ENCODE peak calls at places on chromosomes 6 and 20, in six cellular contexts. J is GM12878, Q is EH, R is kidney tubule cell, I is nephron progenitor cell, L is left ventricle myocardium superior. A is an unnamed sample.

GRCh38 chr6:151535476-151536279 is 41.9 kb downstream of the CCDC170 start:
- DNase-seq in L (no peak), J (no peak), Q (peak), I (no peak), R (no peak), A (no peak)

GRCh38 chr6:169741344-169741743 is 10.0 kb downstream of the DYNLT2 start:
- DNase-seq in I (no peak), J (no peak), R (no peak), Q (no peak), L (no peak), A (no peak)

GRCh38 chr6:42937548-42938427 is 8.5 kb downstream of the CNPY3 start:
- DNase-seq in R (peak), L (no peak), J (no peak), Q (no peak), I (no peak), A (no peak)

GRCh38 chr20:62787866-62788265 is 8.4 kb upstream of the MRGBP start:
- DNase-seq in L (no peak), I (no peak), J (no peak), R (no peak), Q (no peak), A (no peak)

GRCh38 chr20:58699246-58700107 is 6.9 kb downstream of the NPEPL1 start:
- DNase-seq in J (no peak), L (peak), R (no peak), Q (no peak), I (no peak), A (peak)

GRCh38 chr20:62828551-62829230 is 11.8 kb downstream of the COL9A3 start:
- DNase-seq in I (no peak), L (peak), R (no peak), J (no peak), Q (no peak), A (no peak)

GRCh38 chr6:139114741-139115140 is 20.1 kb upstream of the HECA start:
- DNase-seq in R (no peak), Q (no peak), J (no peak), L (no peak), I (no peak), A (no peak)

GRCh38 chr20:10672579-10673127 is 1.1 kb downstream of the JAG1 start:
- DNase-seq in I (peak), J (no peak), L (peak), Q (peak), R (peak), A (peak)

GRCh38 chr20:59190509-59190908 is 26.9 kb downstream of the ZNF831 start:
- DNase-seq in L (no peak), J (no peak), R (no peak), I (no peak), Q (no peak), A (no peak)

GRCh38 chr6:4105980-4106536 is 27.1 kb upstream of the FAM217A start:
- DNase-seq in L (no peak), I (no peak), J (no peak), Q (no peak), R (no peak), A (no peak)

GRCh38 chr6:146876271-146877151 is 277.7 kb downstream of the ADGB start:
- DNase-seq in R (no peak), I (no peak), J (no peak), Q (no peak), L (no peak), A (peak)

GRCh38 chr6:56851541-56852248 is 103.2 kb upstream of the BEND6 start:
- DNase-seq in I (peak), J (peak), L (peak), R (peak), Q (peak), A (peak)

GRCh38 chr6:50791900-50792508 is 26.7 kb upstream of the TFAP2B start:
- DNase-seq in Q (peak), I (peak), L (no peak), R (peak), J (no peak), A (peak)

GRCh38 chr20:58833921-58834320 is 16.8 kb downstream of the GNAS-AS1 start:
- DNase-seq in I (no peak), R (no peak), Q (no peak), J (no peak), L (no peak), A (no peak)

GRCh38 chr20:37968726-37969401 is 64.4 kb downstream of the TTI1 start:
- DNase-seq in I (no peak), Q (peak), R (no peak), J (no peak), L (no peak), A (no peak)

GRCh38 chr6:93940381-93940780 is 521.0 kb upstream of the EPHA7 start:
- DNase-seq in J (no peak), L (no peak), I (no peak), R (no peak), Q (no peak), A (no peak)

GRCh38 chr6:68777956-68778355 is 142.9 kb downstream of the ADGRB3 start:
- DNase-seq in J (no peak), I (no peak), Q (peak), L (no peak), R (peak), A (peak)

GRCh38 chr6:13412639-13413465 is 74.5 kb downstream of the GFOD1 start:
- DNase-seq in Q (no peak), J (no peak), I (no peak), R (no peak), L (no peak), A (no peak)

GRCh38 chr6:138328210-138328609 is 49.5 kb upstream of the SMIM28 start:
- DNase-seq in I (no peak), L (no peak), J (no peak), R (no peak), Q (no peak), A (peak)

GRCh38 chr20:58987790-58988564 is 6.9 kb downstream of the NELFCD start:
- DNase-seq in L (no peak), Q (no peak), J (no peak), R (no peak), I (no peak), A (no peak)

GRCh38 chr6:141532211-141532610 is 600.5 kb upstream of the GJE1 start:
- DNase-seq in L (no peak), R (no peak), Q (no peak), I (no peak), J (no peak), A (no peak)

GRCh38 chr6:44056392-44057237 is 70.6 kb downstream of the MRPL14 start:
- DNase-seq in I (no peak), R (no peak), J (no peak), Q (peak), L (peak), A (peak)

GRCh38 chr6:66226099-66226498 is 519.1 kb upstream of the EYS start:
- DNase-seq in J (no peak), Q (no peak), I (no peak), R (no peak), L (no peak), A (no peak)

GRCh38 chr20:4322499-4322898 is 307.1 kb upstream of the RNF24 start:
- DNase-seq in J (no peak), R (no peak), Q (peak), I (no peak), L (no peak), A (no peak)

GRCh38 chr6:135568366-135568765 is 70.8 kb upstream of the AHI1 start:
- DNase-seq in Q (peak), R (no peak), I (no peak), L (no peak), J (peak), A (peak)

GRCh38 chr6:76694779-76695178 is 622.3 kb upstream of the IMPG1 start:
- DNase-seq in R (no peak), I (no peak), L (no peak), Q (no peak), J (no peak), A (no peak)

GRCh38 chr6:105850636-105851035 is 235.5 kb upstream of the PRDM1 start:
- DNase-seq in I (no peak), J (no peak), Q (no peak), R (no peak), L (no peak), A (no peak)

GRCh38 chr6:152121910-152122309 is 314.4 kb downstream of the ESR1 start:
- DNase-seq in J (no peak), I (no peak), Q (no peak), R (no peak), L (peak), A (no peak)

GRCh38 chr6:10613077-10613476 is 81.3 kb downstream of the C6orf52 start:
- DNase-seq in I (no peak), R (no peak), L (no peak), Q (peak), J (no peak), A (peak)

GRCh38 chr6:42099340-42100028 is 42.9 kb downstream of the C6orf132 start:
- DNase-seq in I (no peak), L (no peak), Q (peak), R (peak), J (no peak), A (peak)

GRCh38 chr20:57680131-57680716 is 29.6 kb downstream of the PMEPA1 start:
- DNase-seq in I (no peak), L (no peak), J (peak), R (no peak), Q (no peak), A (no peak)